ENCODE peak calls at places on chromosomes 11 and 22, in five cellular contexts. P is GM23248; W is CD4-positive, alpha-beta memory T cell; Y is heart left ventricle; D is GM12865. Z is an unnamed sample.

GRCh38 chr11:115996125-115996807 is 492.1 kb upstream of the CADM1 start:
- DNase-seq in P (no peak), D (peak; percentile 91), W (no peak), Y (no peak), Z (no peak)

GRCh38 chr11:79419120-79419519 is 21.7 kb downstream of the TENM4 start:
- DNase-seq in W (no peak), D (no peak), P (peak; percentile 88), Y (no peak), Z (no peak)

GRCh38 chr22:40975346-40975745 is 24.2 kb downstream of the RBX1 start:
- DNase-seq in P (peak; percentile 64), D (no peak), W (no peak), Y (no peak), Z (no peak)

GRCh38 chr11:1236316-1237127 is 13.7 kb downstream of the MUC5B start:
- DNase-seq in D (no peak), W (no peak), P (no peak), Y (peak; percentile 14), Z (no peak)

GRCh38 chr22:46292173-46292572 is 4.5 kb upstream of the GTSE1 start:
- DNase-seq in D (no peak), W (no peak), P (no peak), Y (no peak), Z (no peak)

GRCh38 chr11:59584294-59584693 is 31.3 kb downstream of the OSBP start:
- DNase-seq in D (no peak), W (no peak), Y (no peak), P (no peak), Z (no peak)

GRCh38 chr11:64157987-64158386 is 7.9 kb downstream of the MACROD1 start:
- DNase-seq in Y (no peak), D (no peak), W (no peak), P (no peak), Z (no peak)

GRCh38 chr11:113370634-113371033 is 16.9 kb upstream of the ANKK1 start:
- DNase-seq in P (peak; percentile 24), W (no peak), Y (no peak), D (no peak), Z (no peak)

GRCh38 chr11:11086979-11087378 is 229.1 kb upstream of the ZBED5 start:
- DNase-seq in Y (no peak), P (no peak), D (no peak), W (no peak), Z (no peak)

GRCh38 chr11:15418887-15419286 is 304.2 kb downstream of the INSC start:
- DNase-seq in P (no peak), W (no peak), Y (no peak), D (no peak), Z (no peak)

GRCh38 chr11:106306942-106307341 is 229.5 kb downstream of the AASDHPPT start:
- DNase-seq in Y (no peak), P (peak; percentile 19), W (no peak), D (no peak), Z (no peak)

GRCh38 chr22:31099841-31100761 is 7.3 kb downstream of the SELENOM start:
- DNase-seq in Y (no peak), W (no peak), D (no peak), P (no peak), Z (no peak)

GRCh38 chr11:93718057-93718563 is 23.2 kb downstream of the TAF1D start:
- DNase-seq in Y (no peak), W (no peak), P (no peak), D (peak; percentile 71), Z (no peak)

GRCh38 chr11:105371311-105371710 is 231.7 kb upstream of the CARD18 start:
- DNase-seq in Y (no peak), W (no peak), P (no peak), D (no peak), Z (no peak)

GRCh38 chr11:33651555-33651954 is 49.1 kb downstream of the C11orf91 start:
- DNase-seq in D (no peak), W (no peak), Y (no peak), P (no peak), Z (no peak)

GRCh38 chr22:44449061-44449682 is 48.9 kb downstream of the RTL6 start:
- DNase-seq in P (peak; percentile 95), D (peak; percentile 73), W (no peak), Y (no peak), Z (peak; percentile 45)

GRCh38 chr11:26675233-26675928 is 46.5 kb downstream of the SLC5A12 start:
- DNase-seq in W (no peak), P (no peak), Y (no peak), D (peak; percentile 6), Z (no peak)

GRCh38 chr11:35387341-35387982 is 31.9 kb downstream of the SLC1A2 start:
- DNase-seq in Y (no peak), W (no peak), P (no peak), D (no peak), Z (no peak)

GRCh38 chr11:74714904-74715303 is 16.3 kb downstream of the CHRDL2 start:
- DNase-seq in Y (no peak), D (no peak), P (no peak), W (no peak), Z (no peak)

GRCh38 chr11:12053606-12054361 is 45.4 kb upstream of the DKK3 start:
- DNase-seq in W (no peak), Y (no peak), P (peak; percentile 86), D (no peak), Z (peak; percentile 60)

GRCh38 chr11:45412033-45412432 is 125.9 kb upstream of the SYT13 start:
- DNase-seq in W (no peak), Y (no peak), D (no peak), P (no peak), Z (no peak)

DNA sequence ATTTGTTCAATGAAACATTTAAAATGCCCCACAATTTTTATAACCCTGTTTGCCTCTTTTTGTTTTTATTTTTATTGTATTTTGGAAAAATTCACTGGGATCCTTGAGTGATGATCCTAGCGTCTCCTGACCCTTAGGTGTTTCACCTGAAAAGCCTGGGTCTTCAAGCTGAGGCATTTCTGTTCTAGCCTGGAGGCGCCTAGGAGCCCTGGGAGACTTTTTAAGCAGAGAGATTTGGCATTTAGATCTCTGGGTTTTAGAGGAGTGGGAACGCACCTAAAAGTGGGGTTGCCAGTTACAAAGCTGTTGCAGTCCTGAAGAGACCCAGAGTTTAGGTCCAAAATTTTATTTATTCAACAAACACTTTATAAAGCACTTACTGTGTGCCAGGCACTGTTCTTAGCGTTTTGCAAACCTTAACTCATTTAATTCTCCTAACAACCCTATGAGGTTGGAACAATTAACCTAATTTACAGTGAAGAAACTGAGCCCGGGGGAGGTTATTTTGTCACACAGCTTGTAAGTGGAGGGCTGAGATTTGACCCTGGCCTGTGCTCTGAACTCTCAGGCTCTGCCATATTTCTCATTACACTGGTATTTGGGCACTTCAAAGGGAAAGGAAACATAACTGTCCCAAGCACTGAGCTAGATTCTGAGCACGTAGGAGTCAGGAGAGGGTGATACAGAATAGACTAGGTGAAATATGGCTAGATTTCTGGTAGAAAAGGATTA is 834 bp upstream of the FADS1 start:
- DNase-seq in Y (no peak), D (no peak), W (no peak), P (no peak), Z (no peak)
- H3K4me3 ChIP-seq in Y (peak overlapping the region; percentile 73), D (peak overlapping the region; percentile 64), W (no peak overlapping the region), P (peak overlapping the region; percentile 81), Z (peak overlapping the region; percentile 77)

GRCh38 chr11:19777342-19778102 is 64.9 kb downstream of the NAV2 start:
- DNase-seq in Y (no peak), P (peak; percentile 62), W (no peak), D (peak; percentile 83), Z (no peak)
- H3K4me3 ChIP-seq in Y (peak overlapping the region; percentile 64), P (peak overlapping the region; percentile 68), W (no peak overlapping the region), D (peak overlapping the region; percentile 54), Z (peak overlapping the region; percentile 52)

GRCh38 chr11:119368121-119369034 is 13.1 kb downstream of the USP2 start:
- DNase-seq in Y (peak; percentile 88), D (no peak), W (no peak), P (no peak), Z (no peak)
- H3K4me3 ChIP-seq in Y (peak overlapping the region; percentile 27), D (no peak overlapping the region), W (no peak overlapping the region), P (no peak overlapping the region), Z (no peak overlapping the region)

GRCh38 chr11:3857628-3858027 is 2.2 kb downstream of the STIM1 start:
- DNase-seq in Y (no peak), D (no peak), W (no peak), P (no peak), Z (no peak)
- H3K4me3 ChIP-seq in Y (peak overlapping the region; percentile 88), D (peak overlapping the region; percentile 80), W (peak overlapping the region; percentile 92), P (peak overlapping the region; percentile 10), Z (peak overlapping the region; percentile 89)

Z was measured in tibial artery.